ENCODE peak calls at places on chromosomes 1 and 21, in eight cellular contexts. H is HuH-7; R is caudate nucleus; A is SJCRH30; J is activated naive CD4-positive, alpha-beta T cell; W is choroid plexus epithelial cell; S is stomach; U is ELF-1. N is an unnamed sample.

GRCh38 chr1:116842654-116843053 is 67.1 kb upstream of the PTGFRN start:
- DNase-seq in H (no peak), R (no peak), A (peak; percentile 56), J (no peak), W (peak; percentile 56), S (no peak), U (no peak), N (no peak)

GRCh38 chr1:17586172-17586963 is 46.9 kb downstream of the ARHGEF10L start:
- DNase-seq in H (no peak), R (no peak), A (no peak), J (no peak), W (peak; percentile 82), S (no peak), U (peak; percentile 70), N (no peak)

GRCh38 chr1:60765204-60765603 is 317.2 kb upstream of the NFIA start:
- DNase-seq in H (peak; percentile 36), R (no peak), A (peak; percentile 77), J (no peak), W (peak; percentile 79), S (peak; percentile 30), U (peak; percentile 26), N (peak; percentile 28)

GRCh38 chr1:200891774-200892157 is 2.9 kb upstream of the INAVA start:
- DNase-seq in H (peak; percentile 60), R (no peak), A (peak; percentile 76), J (no peak), W (no peak), S (no peak), U (peak; percentile 90), N (no peak)

GRCh38 chr1:11027316-11027715 is 14.9 kb downstream of the TARDBP start:
- DNase-seq in H (no peak), R (no peak), A (peak; percentile 68), J (no peak), W (no peak), S (no peak), U (no peak), N (no peak)

GRCh38 chr1:51072040-51072439 is 30.0 kb upstream of the C1orf185 start:
- DNase-seq in H (peak; percentile 26), R (no peak), A (no peak), J (no peak), W (no peak), S (no peak), U (no peak), N (no peak)

GRCh38 chr21:39976805-39977204 is 109.6 kb downstream of the PCP4 start:
- DNase-seq in H (no peak), R (peak; percentile 19), A (peak; percentile 17), J (no peak), W (no peak), S (no peak), U (no peak), N (no peak)

GRCh38 chr1:109807398-109807795 is 43.7 kb upstream of the EPS8L3 start:
- DNase-seq in H (no peak), R (no peak), A (peak; percentile 65), J (no peak), W (no peak), S (no peak), U (no peak), N (no peak)

GRCh38 chr1:156772728-156773497 is 5.6 kb downstream of the PRCC start:
- DNase-seq in H (no peak), R (no peak), A (no peak), J (no peak), W (no peak), S (no peak), U (peak; percentile 63), N (no peak)

GRCh38 chr21:21688877-21689276 is 690.7 kb downstream of the NCAM2 start:
- DNase-seq in H (no peak), R (no peak), A (peak; percentile 43), J (no peak), W (peak; percentile 76), S (no peak), U (peak; percentile 7), N (peak; percentile 31)

GRCh38 chr1:239805888-239806772 is 285.6 kb upstream of the FMN2 start:
- DNase-seq in H (no peak), R (no peak), A (no peak), J (no peak), W (peak; percentile 0), S (no peak), U (no peak), N (no peak)

N was measured in NCI-H524.